ENCODE peak calls at places on chromosome 22, in five cellular contexts. O is psoas muscle; L is CD8-positive, alpha-beta T cell; W is SJSA1; D is H1. C is an unnamed sample.
A peak's percentile ranks its signal among the peaks of the same experiment; 100 is the strongest.

GRCh38 chr22:40405178-40406062 is 35.0 kb downstream of the SGSM3 start:
- DNase-seq in L (no peak), W (no peak), O (no peak), D (no peak), C (no peak)

GRCh38 chr22:44702479-44703219 is 645 bp downstream of the PRR5 start:
- DNase-seq in W (peak; percentile 64), L (no peak), O (no peak), D (no peak), C (no peak)

GRCh38 chr22:33864723-33865130 is 55.5 kb downstream of the LARGE1 start:
- DNase-seq in D (no peak), W (no peak), L (no peak), O (no peak), C (no peak)

GRCh38 chr22:29733362-29734322 is 13.8 kb downstream of the CABP7 start:
- DNase-seq in W (no peak), D (no peak), L (no peak), O (peak; percentile 53), C (no peak)

GRCh38 chr22:26781062-26781461 is 123.7 kb downstream of the MIAT start:
- DNase-seq in L (no peak), O (no peak), W (no peak), D (no peak), C (no peak)

GRCh38 chr22:31148953-31149627 is 8.8 kb upstream of the PLA2G3 start:
- DNase-seq in D (peak; percentile 71), L (peak; percentile 53), O (peak; percentile 66), W (peak; percentile 47), C (peak; percentile 43)

GRCh38 chr22:49663823-49664222 is 163.8 kb downstream of the BRD1 start:
- DNase-seq in O (no peak), L (no peak), D (no peak), W (no peak), C (no peak)

GRCh38 chr22:37479196-37479595 is 7.0 kb downstream of the MFNG start:
- DNase-seq in L (no peak), D (no peak), O (no peak), W (no peak), C (no peak)

GRCh38 chr22:27312567-27313507 is 488.7 kb downstream of the MN1 start:
- DNase-seq in W (no peak), L (no peak), O (no peak), D (no peak), C (no peak)

GRCh38 chr22:22196018-22196533 is 48.5 kb upstream of the VPREB1 start:
- DNase-seq in O (no peak), L (no peak), D (no peak), W (no peak), C (no peak)

GRCh38 chr22:24134090-24134846 is 47.0 kb upstream of the SUSD2 start:
- DNase-seq in D (no peak), O (no peak), W (no peak), L (peak; percentile 92), C (no peak)
- H3K27me3 ChIP-seq in D (no peaks in the 10 kb centered on the region), O (no peaks in the 10 kb centered on the region), W (no peaks in the 10 kb centered on the region), L (no peaks in the 10 kb centered on the region), C (no peaks in the 10 kb centered on the region)

DNA sequence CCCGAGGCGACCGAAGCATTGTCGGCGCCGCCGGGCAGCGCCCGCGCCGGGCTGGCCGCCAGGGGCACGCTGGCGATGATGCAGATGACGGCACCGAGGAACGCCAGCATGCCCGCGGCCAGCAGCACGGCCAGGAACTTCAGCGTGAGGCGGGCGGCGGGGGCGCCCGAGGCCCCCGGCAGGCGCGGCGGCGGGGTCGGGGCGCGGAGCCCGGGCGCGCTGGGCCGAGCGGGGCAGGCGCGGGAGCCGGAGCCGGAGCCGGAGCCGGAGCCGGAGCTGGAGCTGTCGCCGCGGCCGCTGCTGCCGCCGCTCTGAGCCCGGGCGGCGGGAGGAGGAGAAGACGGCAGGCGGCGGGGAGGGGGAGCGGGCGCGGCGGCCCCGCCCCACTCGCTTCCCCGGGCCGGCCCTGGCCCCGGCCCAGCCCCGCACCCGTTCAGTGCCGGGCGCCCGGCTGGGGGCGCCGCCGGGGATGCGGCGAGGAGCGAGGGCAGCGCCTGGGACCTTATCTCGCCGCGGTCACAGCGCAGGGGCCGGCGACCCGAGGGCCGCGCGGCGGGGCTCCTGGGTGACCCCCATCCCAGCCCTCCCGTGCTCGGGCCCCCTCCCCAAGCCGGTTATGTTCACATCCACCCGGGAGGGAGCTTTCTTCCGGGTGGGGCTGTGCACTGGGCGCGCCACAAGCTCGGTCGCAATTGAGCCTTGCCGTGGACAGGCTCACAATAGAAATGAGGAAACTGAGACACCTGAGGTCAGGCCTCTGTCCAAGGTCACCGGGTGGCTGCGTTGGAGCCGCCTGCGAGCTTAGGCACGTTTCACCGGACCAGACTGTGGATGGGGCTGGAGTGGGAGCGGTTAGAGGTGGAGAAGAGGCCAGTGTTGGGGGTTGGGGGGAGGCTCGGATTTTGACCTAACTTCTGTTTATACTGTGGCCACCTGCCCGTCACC is at the start of gene NPTXR:
- DNase-seq in O (peak; percentile 58), W (no peak), L (peak; percentile 70), D (no peak), C (no peak)
- H3K27me3 ChIP-seq in O (no peaks in the 10 kb centered on the region), W (peaks cover 22% of the 10 kb centered on the region), L (no peaks in the 10 kb centered on the region), D (peaks cover 47% of the 10 kb centered on the region), C (peaks cover 22% of the 10 kb centered on the region)

GRCh38 chr22:43473031-43473430 is 61.2 kb downstream of the MPPED1 start:
- DNase-seq in O (no peak), W (no peak), L (no peak), D (no peak), C (no peak)
- H3K27me3 ChIP-seq in O (no peaks in the 10 kb centered on the region), W (peaks cover 2% of the 10 kb centered on the region), L (no peaks in the 10 kb centered on the region), D (no peaks in the 10 kb centered on the region), C (no peaks in the 10 kb centered on the region)

DNA sequence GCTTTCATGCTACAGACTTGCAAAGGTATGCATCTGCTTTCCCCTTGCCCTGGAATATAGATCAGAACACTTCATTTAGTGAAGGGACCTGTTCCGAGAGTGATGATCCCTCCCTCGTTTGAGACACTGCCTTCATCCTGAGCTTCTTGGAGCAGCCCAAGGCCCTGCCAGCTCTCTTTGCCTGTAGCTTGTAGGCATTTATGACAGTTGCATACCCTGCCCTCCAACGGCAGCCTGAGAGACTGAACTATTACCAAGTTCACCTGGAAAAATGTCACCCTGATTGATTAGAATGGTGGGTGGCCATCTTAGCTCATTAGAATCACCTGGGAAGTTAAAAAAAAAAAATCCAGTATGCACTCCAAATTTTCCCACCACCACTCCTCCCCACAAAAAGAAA is 1.5 kb downstream of the MICAL3 start:
- DNase-seq in D (no peak), O (no peak), L (no peak), W (no peak), C (no peak)
- H3K27me3 ChIP-seq in D (peaks cover 28% of the 10 kb centered on the region), O (no peaks in the 10 kb centered on the region), L (peaks cover 12% of the 10 kb centered on the region), W (no peaks in the 10 kb centered on the region), C (peaks cover 19% of the 10 kb centered on the region)

C was measured in iPS DF 6.9.